ENCODE peak calls at places on chromosome 11, in seven cellular contexts. N is activated naive CD4-positive, alpha-beta T cell treated with anti-CD3 and anti-CD28 coated beads, Interleukin-2, amount 50 U/mL, for 72 hours; J is NCI-H446 treated with DMSO at 0.1 percent for 48 hours; P is NCI-H2029; A is dorsolateral prefrontal cortex; G is GM04503; V is tibial artery. L is an unnamed sample.

GRCh38 chr11:73315288-73316020 is 7.4 kb downstream of the ARHGEF17 start:
- DNase-seq in J (no peak), N (no peak), A (no peak), G (no peak), P (no peak), V (no peak), L (no peak)

GRCh38 chr11:92286718-92287117 is 62.1 kb downstream of the FAT3 start:
- DNase-seq in G (no peak), V (no peak), N (no peak), J (no peak), P (no peak), A (no peak), L (no peak)

GRCh38 chr11:128884703-128885338 is 6.3 kb upstream of the KCNJ5 start:
- DNase-seq in G (no peak), N (no peak), P (peak), V (no peak), J (no peak), A (peak), L (peak)

GRCh38 chr11:61574611-61575010 is 6.3 kb downstream of the SYT7 start:
- DNase-seq in P (no peak), A (no peak), G (no peak), J (no peak), N (no peak), V (no peak), L (no peak)

GRCh38 chr11:119702261-119702591 is 26.8 kb downstream of the NECTIN1 start:
- DNase-seq in A (no peak), N (no peak), V (no peak), G (peak), J (no peak), P (no peak), L (no peak)

GRCh38 chr11:96259053-96259837 is 83.8 kb downstream of the MAML2 start:
- DNase-seq in J (no peak), G (no peak), V (no peak), P (no peak), N (no peak), A (no peak), L (no peak)

GRCh38 chr11:116601734-116602636 is 170.8 kb downstream of the BUD13 start:
- DNase-seq in V (peak), J (no peak), A (peak), G (no peak), P (no peak), N (no peak), L (no peak)

GRCh38 chr11:35142481-35143207 is 3.7 kb downstream of the CD44 start:
- DNase-seq in A (no peak), P (no peak), G (peak), J (no peak), V (no peak), N (no peak), L (peak)

GRCh38 chr11:2587976-2588748 is 111.6 kb downstream of the KCNQ1OT1 start:
- DNase-seq in A (peak), N (peak), V (peak), G (no peak), P (no peak), J (no peak), L (no peak)

GRCh38 chr11:125105921-125106320 is 5.5 kb downstream of the TMEM218 start:
- DNase-seq in J (no peak), P (no peak), A (no peak), N (no peak), G (no peak), V (no peak), L (no peak)

GRCh38 chr11:87150936-87151335 is 113.2 kb downstream of the TMEM135 start:
- DNase-seq in V (no peak), G (peak), A (no peak), N (no peak), P (no peak), J (no peak), L (no peak)

GRCh38 chr11:46047520-46047919 is 73.7 kb downstream of the PHF21A start:
- DNase-seq in J (no peak), P (no peak), A (no peak), V (no peak), N (no peak), G (no peak), L (no peak)

GRCh38 chr11:83437939-83438338 is 151.8 kb upstream of the CCDC90B start:
- DNase-seq in V (no peak), J (no peak), G (no peak), N (no peak), A (no peak), P (no peak), L (no peak)

GRCh38 chr11:118092907-118093571 is 6.3 kb upstream of the SMIM35 start:
- DNase-seq in J (no peak), G (no peak), V (no peak), P (no peak), N (no peak), A (no peak), L (no peak)

GRCh38 chr11:63937713-63938480 is 905 bp upstream of the NAA40 start:
- DNase-seq in A (no peak), J (no peak), G (no peak), P (no peak), V (no peak), N (no peak), L (peak)

GRCh38 chr11:62143727-62144126 is 19.9 kb downstream of the INCENP start:
- DNase-seq in P (no peak), N (peak), J (no peak), G (no peak), V (peak), A (no peak), L (no peak)

GRCh38 chr11:80873309-80873999 is 1432.6 kb upstream of the TENM4 start:
- DNase-seq in G (no peak), V (no peak), N (no peak), P (no peak), J (no peak), A (no peak), L (no peak)

GRCh38 chr11:19715373-19715772 is 2.7 kb downstream of the NAV2 start:
- DNase-seq in N (no peak), J (no peak), A (no peak), G (peak), P (no peak), V (peak), L (peak)

GRCh38 chr11:30990625-30991348 is 378.8 kb downstream of the DCDC1 start:
- DNase-seq in V (no peak), J (no peak), N (no peak), G (no peak), P (no peak), A (no peak), L (no peak)

GRCh38 chr11:2512431-2513407 is 67.9 kb downstream of the KCNQ1 start:
- DNase-seq in N (peak), G (no peak), V (peak), P (no peak), A (peak), J (no peak), L (no peak)

GRCh38 chr11:119696378-119697157 is 32.4 kb downstream of the NECTIN1 start:
- DNase-seq in G (no peak), N (no peak), V (no peak), J (no peak), P (no peak), A (no peak), L (no peak)

GRCh38 chr11:2379471-2380174 is 2.5 kb downstream of the CD81 start:
- DNase-seq in A (no peak), J (no peak), N (no peak), G (no peak), V (no peak), P (no peak), L (no peak)

GRCh38 chr11:131771471-131771870 is 401.1 kb downstream of the NTM start:
- DNase-seq in J (no peak), V (no peak), G (no peak), A (no peak), N (no peak), P (no peak), L (no peak)

GRCh38 chr11:22785251-22785650 is 44.4 kb downstream of the SVIP start:
- DNase-seq in J (peak), G (no peak), N (no peak), A (no peak), V (no peak), P (no peak), L (peak)

GRCh38 chr11:120363436-120363835 is 27.2 kb downstream of the ARHGEF12 start:
- DNase-seq in N (no peak), J (no peak), A (no peak), P (no peak), V (no peak), G (no peak), L (no peak)